ENCODE peak calls at places on chromosome 13, in four cellular contexts. H is transverse colon, Y is tibial artery, R is right cardiac atrium. E is an unnamed sample. For H3K4me1, the result is how much of the 10 kb centered on the place peaks cover.

GRCh38 chr13:69194130-69194529 is 913.5 kb upstream of the ATXN8OS start:
- DNase-seq in R (no peak), Y (no peak), H (no peak), E (no peak)

GRCh38 chr13:28488376-28489005 is 6.4 kb downstream of the FLT1 start:
- DNase-seq in H (no peak), Y (no peak), R (no peak), E (no peak)

GRCh38 chr13:110811751-110812110 is 98.2 kb downstream of the ING1 start:
- DNase-seq in R (no peak), Y (no peak), H (no peak), E (no peak)

GRCh38 chr13:22447132-22447886 is 733.5 kb upstream of the SGCG start:
- DNase-seq in R (no peak), H (no peak), Y (no peak), E (no peak)

GRCh38 chr13:51449018-51449417 is 3.8 kb downstream of the INTS6 start:
- DNase-seq in H (no peak), Y (no peak), R (no peak), E (no peak)

GRCh38 chr13:20547479-20547908 is 19.5 kb upstream of the IFT88 start:
- DNase-seq in H (peak), R (no peak), Y (no peak), E (no peak)

GRCh38 chr13:79386125-79386822 is 19.8 kb downstream of the RBM26 start:
- DNase-seq in Y (no peak), H (no peak), R (no peak), E (no peak)

GRCh38 chr13:34567558-34567957 is 374.5 kb upstream of the NBEA start:
- DNase-seq in Y (no peak), H (no peak), R (no peak), E (no peak)

GRCh38 chr13:29702912-29703351 is 107.4 kb upstream of the SLC7A1 start:
- DNase-seq in R (peak), Y (peak), H (no peak), E (peak)

GRCh38 chr13:93927431-93927830 is 552.1 kb downstream of the DCT start:
- DNase-seq in H (no peak), Y (no peak), R (no peak), E (no peak)

GRCh38 chr13:35833031-35833430 is 298.2 kb downstream of the DCLK1 start:
- DNase-seq in H (no peak), Y (no peak), R (no peak), E (no peak)

GRCh38 chr13:35210234-35210633 is 266.3 kb downstream of the MAB21L1 start:
- DNase-seq in R (no peak), Y (no peak), H (no peak), E (no peak)

GRCh38 chr13:36965767-36966166 is 33.4 kb downstream of the ALG5 start:
- DNase-seq in R (no peak), Y (no peak), H (no peak), E (no peak)

GRCh38 chr13:111976474-111977183 is 90.3 kb upstream of the SOX1 start:
- DNase-seq in Y (no peak), R (no peak), H (no peak), E (no peak)

GRCh38 chr13:77500094-77500493 is 35.4 kb upstream of the SCEL start:
- DNase-seq in R (no peak), H (no peak), Y (no peak), E (no peak)

GRCh38 chr13:21685485-21686064 is 14.7 kb downstream of the FGF9 start:
- DNase-seq in R (no peak), H (no peak), Y (no peak), E (no peak)

GRCh38 chr13:44425041-44425814 is 51.6 kb downstream of the SERP2 start:
- DNase-seq in H (no peak), Y (no peak), R (no peak), E (no peak)

GRCh38 chr13:108070925-108071324 is 144.4 kb downstream of the LIG4 start:
- DNase-seq in R (no peak), H (no peak), Y (no peak), E (no peak)

GRCh38 chr13:26978081-26978860 is 193.3 kb downstream of the USP12 start:
- DNase-seq in Y (no peak), H (no peak), R (peak), E (no peak)

GRCh38 chr13:49300716-49301589 is 53.2 kb downstream of the CDADC1 start:
- DNase-seq in R (peak), Y (peak), H (peak), E (peak)
- H3K4me3 ChIP-seq in R (no peak), Y (peak), H (no peak), E (no peak)

DNA sequence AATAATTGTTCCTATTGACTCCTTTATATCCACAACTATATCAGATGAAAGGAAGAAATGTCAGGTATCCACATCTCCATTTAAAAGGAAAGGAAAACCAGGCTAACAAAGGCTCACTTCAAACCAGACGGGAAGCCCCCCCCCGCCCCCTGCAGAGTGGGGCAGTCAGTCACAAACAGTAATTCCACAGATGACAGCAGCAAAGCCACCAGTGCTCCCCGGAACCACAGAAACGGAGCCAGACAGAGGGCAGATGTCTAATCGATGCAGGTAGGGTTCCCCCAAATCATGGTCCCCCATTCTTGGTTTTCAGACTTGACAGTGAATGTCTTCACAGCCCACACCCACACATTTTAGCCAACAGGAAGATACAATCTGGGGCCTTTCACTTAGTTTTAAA is 100.8 kb downstream of the STK24 start:
- DNase-seq in H (no peak), Y (no peak), R (no peak), E (no peak)
- H3K4me1 ChIP-seq in H (under half), Y (under half), R (under half), E (half or more)

DNA sequence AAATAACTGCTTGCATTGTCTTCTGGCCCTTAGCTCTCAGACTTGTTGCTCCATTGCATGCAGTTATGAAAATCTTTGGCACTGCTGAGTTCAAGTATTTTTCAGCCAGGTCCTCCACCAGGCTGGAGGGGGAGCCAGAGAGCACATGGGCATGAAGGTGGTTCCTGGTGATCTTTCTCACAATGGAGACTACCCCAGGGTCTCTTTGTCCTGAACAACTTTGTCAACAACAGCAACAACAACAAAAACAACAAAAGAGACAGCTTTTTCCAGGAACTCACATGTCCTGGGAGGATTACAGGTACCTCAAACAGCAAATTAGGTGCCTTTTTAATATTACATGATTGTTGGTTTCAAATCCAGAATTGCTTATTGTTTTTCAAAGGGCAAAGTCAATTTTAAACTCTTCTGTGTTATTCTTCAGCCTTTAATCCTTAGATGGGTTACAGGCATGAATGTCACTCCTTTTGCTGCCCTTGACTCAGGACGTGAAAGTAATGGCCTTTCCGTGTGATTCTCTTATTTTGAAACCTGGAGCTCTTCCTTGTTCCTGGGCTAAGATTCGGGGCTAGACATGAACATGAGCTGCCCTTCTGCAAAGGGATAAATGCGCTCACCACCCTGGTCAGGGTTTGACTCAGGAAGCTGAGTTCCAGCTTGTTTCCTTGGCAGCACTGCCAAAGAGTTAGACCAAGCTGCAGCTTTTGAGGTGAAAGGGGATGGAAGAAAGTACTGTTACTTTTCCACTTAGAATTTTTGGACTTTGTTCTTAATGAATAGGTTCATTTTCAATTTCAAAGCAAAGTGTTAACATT is 1.8 kb downstream of the RGCC start:
- DNase-seq in H (peak), Y (peak), R (no peak), E (peak)
- H3K4me3 ChIP-seq in H (no peak), Y (peak), R (peak), E (peak)

DNA sequence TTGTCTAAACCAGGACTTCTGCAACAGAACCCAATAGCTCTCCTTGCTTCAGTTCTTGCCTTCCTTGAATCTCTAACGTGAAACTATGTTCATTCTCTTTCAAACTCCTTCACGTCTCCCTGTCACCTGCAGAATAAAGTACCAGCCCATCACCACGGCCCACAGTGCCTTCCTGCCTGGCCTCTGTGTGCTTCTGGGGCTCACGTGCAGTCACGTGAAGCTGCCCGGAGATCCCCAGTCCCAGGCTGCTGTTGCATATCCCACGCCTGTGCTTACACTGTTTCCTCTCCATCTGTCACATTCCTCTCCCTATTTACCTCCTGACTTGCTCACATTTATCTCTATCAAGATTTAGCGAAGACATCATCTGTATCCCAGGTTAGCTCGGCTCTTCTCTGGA is 102.8 kb downstream of the STARD13 start:
- DNase-seq in Y (no peak), R (no peak), H (no peak), E (no peak)
- H3K4me1 ChIP-seq in Y (half or more), R (under half), H (under half), E (under half)

GRCh38 chr13:49754146-49754545 is 38.3 kb downstream of the KPNA3 start:
- DNase-seq in Y (no peak), H (no peak), R (no peak), E (no peak)
- H3K4me3 ChIP-seq in Y (no peak), H (no peak), R (no peak), E (no peak)

E was measured in heart right ventricle.